ENCODE peak calls at places on chromosomes 4 and X, in four cellular contexts. One of them, this sample, is unnamed.

GRCh38 chr4:167956676-167957075 is 135.7 kb upstream of the ANXA10 start:
- DNase-seq in activated CD4-positive, alpha-beta T cell treated with anti-CD3 and anti-CD28 coated beads, Interleukin-2, amount 50 U/mL, for 4 hours: no peak
- DNase-seq in astrocyte of the spinal cord: peak; percentile 51
- DNase-seq in adipocyte: peak; percentile 65
- DNase-seq in this sample: peak; percentile 59

GRCh38 chrX:47380268-47380667 is 9.9 kb downstream of the ZNF157 start:
- DNase-seq in activated CD4-positive, alpha-beta T cell treated with anti-CD3 and anti-CD28 coated beads, Interleukin-2, amount 50 U/mL, for 4 hours: peak; percentile 54
- DNase-seq in astrocyte of the spinal cord: no peak
- DNase-seq in adipocyte: no peak
- DNase-seq in this sample: no peak

GRCh38 chrX:140697618-140698017 is 11.9 kb upstream of the LINC00632 start:
- DNase-seq in adipocyte: no peak
- DNase-seq in activated CD4-positive, alpha-beta T cell treated with anti-CD3 and anti-CD28 coated beads, Interleukin-2, amount 50 U/mL, for 4 hours: no peak
- DNase-seq in astrocyte of the spinal cord: no peak
- DNase-seq in this sample: no peak

GRCh38 chr4:88276952-88277710 is 7.2 kb downstream of the PPM1K start:
- DNase-seq in astrocyte of the spinal cord: no peak
- DNase-seq in activated CD4-positive, alpha-beta T cell treated with anti-CD3 and anti-CD28 coated beads, Interleukin-2, amount 50 U/mL, for 4 hours: no peak
- DNase-seq in adipocyte: no peak
- DNase-seq in this sample: no peak

GRCh38 chrX:137915466-137915865 is 349.5 kb downstream of the ZIC3 start:
- DNase-seq in astrocyte of the spinal cord: no peak
- DNase-seq in adipocyte: no peak
- DNase-seq in activated CD4-positive, alpha-beta T cell treated with anti-CD3 and anti-CD28 coated beads, Interleukin-2, amount 50 U/mL, for 4 hours: no peak
- DNase-seq in this sample: no peak

GRCh38 chr4:44257461-44257860 is 191.1 kb downstream of the KCTD8 start:
- DNase-seq in astrocyte of the spinal cord: no peak
- DNase-seq in activated CD4-positive, alpha-beta T cell treated with anti-CD3 and anti-CD28 coated beads, Interleukin-2, amount 50 U/mL, for 4 hours: no peak
- DNase-seq in adipocyte: no peak
- DNase-seq in this sample: no peak

GRCh38 chr4:40375090-40375489 is 40.0 kb downstream of the CHRNA9 start:
- DNase-seq in activated CD4-positive, alpha-beta T cell treated with anti-CD3 and anti-CD28 coated beads, Interleukin-2, amount 50 U/mL, for 4 hours: no peak
- DNase-seq in adipocyte: no peak
- DNase-seq in astrocyte of the spinal cord: no peak
- DNase-seq in this sample: no peak

GRCh38 chr4:152778656-152779512 is 646 bp downstream of the TIGD4 start:
- DNase-seq in activated CD4-positive, alpha-beta T cell treated with anti-CD3 and anti-CD28 coated beads, Interleukin-2, amount 50 U/mL, for 4 hours: peak; percentile 26
- DNase-seq in adipocyte: peak; percentile 64
- DNase-seq in astrocyte of the spinal cord: peak; percentile 25
- DNase-seq in this sample: peak; percentile 25

GRCh38 chrX:9339603-9340569 is 125.0 kb upstream of the TBL1X start:
- DNase-seq in astrocyte of the spinal cord: no peak
- DNase-seq in activated CD4-positive, alpha-beta T cell treated with anti-CD3 and anti-CD28 coated beads, Interleukin-2, amount 50 U/mL, for 4 hours: no peak
- DNase-seq in adipocyte: no peak
- DNase-seq in this sample: no peak

GRCh38 chr4:163090997-163091684 is 75.5 kb downstream of the NAF1 start:
- DNase-seq in adipocyte: no peak
- DNase-seq in astrocyte of the spinal cord: no peak
- DNase-seq in activated CD4-positive, alpha-beta T cell treated with anti-CD3 and anti-CD28 coated beads, Interleukin-2, amount 50 U/mL, for 4 hours: no peak
- DNase-seq in this sample: no peak

GRCh38 chrX:110944793-110945466 is 149.3 kb upstream of the CHRDL1 start:
- DNase-seq in astrocyte of the spinal cord: peak; percentile 7
- DNase-seq in adipocyte: no peak
- DNase-seq in activated CD4-positive, alpha-beta T cell treated with anti-CD3 and anti-CD28 coated beads, Interleukin-2, amount 50 U/mL, for 4 hours: no peak
- DNase-seq in this sample: no peak

GRCh38 chr4:127239902-127240575 is 392.7 kb upstream of the INTU start:
- DNase-seq in adipocyte: peak; percentile 20
- DNase-seq in activated CD4-positive, alpha-beta T cell treated with anti-CD3 and anti-CD28 coated beads, Interleukin-2, amount 50 U/mL, for 4 hours: no peak
- DNase-seq in astrocyte of the spinal cord: no peak
- DNase-seq in this sample: no peak

GRCh38 chrX:51332188-51332942 is at the start of gene NUDT10:
- DNase-seq in adipocyte: peak; percentile 44
- DNase-seq in activated CD4-positive, alpha-beta T cell treated with anti-CD3 and anti-CD28 coated beads, Interleukin-2, amount 50 U/mL, for 4 hours: peak; percentile 4
- DNase-seq in astrocyte of the spinal cord: peak; percentile 53
- DNase-seq in this sample: peak; percentile 28

GRCh38 chr4:108937066-108937465 is 174.2 kb upstream of the ETNPPL start:
- DNase-seq in activated CD4-positive, alpha-beta T cell treated with anti-CD3 and anti-CD28 coated beads, Interleukin-2, amount 50 U/mL, for 4 hours: no peak
- DNase-seq in astrocyte of the spinal cord: no peak
- DNase-seq in adipocyte: peak; percentile 6
- DNase-seq in this sample: no peak

GRCh38 chr4:151730003-151730559 is 30.7 kb downstream of the GATB start:
- DNase-seq in adipocyte: no peak
- DNase-seq in activated CD4-positive, alpha-beta T cell treated with anti-CD3 and anti-CD28 coated beads, Interleukin-2, amount 50 U/mL, for 4 hours: no peak
- DNase-seq in astrocyte of the spinal cord: no peak
- DNase-seq in this sample: no peak

GRCh38 chr4:187664011-187664410 is 331.6 kb upstream of the ZFP42 start:
- DNase-seq in adipocyte: no peak
- DNase-seq in activated CD4-positive, alpha-beta T cell treated with anti-CD3 and anti-CD28 coated beads, Interleukin-2, amount 50 U/mL, for 4 hours: no peak
- DNase-seq in astrocyte of the spinal cord: no peak
- DNase-seq in this sample: no peak

GRCh38 chr4:150316332-150317205 is 238.3 kb downstream of the DCLK2 start:
- DNase-seq in astrocyte of the spinal cord: peak; percentile 4
- DNase-seq in adipocyte: peak; percentile 68
- DNase-seq in activated CD4-positive, alpha-beta T cell treated with anti-CD3 and anti-CD28 coated beads, Interleukin-2, amount 50 U/mL, for 4 hours: no peak
- DNase-seq in this sample: no peak

This sample was measured in choroid plexus epithelial cell.